ENCODE peak calls at places on chromosomes 6 and 20, in five cellular contexts. One of them, this sample, is unnamed.

GRCh38 chr6:82270791-82271392 is 23.3 kb upstream of the IBTK start:
- DNase-seq in HCT116: peak
- DNase-seq in fibroblast of lung: peak
- DNase-seq in H1: no peak
- DNase-seq in H9: no peak
- DNase-seq in this sample: no peak

GRCh38 chr6:33983109-33983475 is 162.8 kb downstream of the GRM4 start:
- DNase-seq in H1: peak
- DNase-seq in HCT116: peak
- DNase-seq in fibroblast of lung: no peak
- DNase-seq in H9: peak
- DNase-seq in this sample: no peak

GRCh38 chr6:166556871-166557322 is 29.6 kb downstream of the RAMACL start:
- DNase-seq in H9: no peak
- DNase-seq in fibroblast of lung: peak
- DNase-seq in H1: no peak
- DNase-seq in HCT116: peak
- DNase-seq in this sample: peak

GRCh38 chr6:139990287-139990686 is 615.8 kb upstream of the CITED2 start:
- DNase-seq in fibroblast of lung: no peak
- DNase-seq in H9: no peak
- DNase-seq in H1: no peak
- DNase-seq in HCT116: no peak
- DNase-seq in this sample: no peak

GRCh38 chr6:128305228-128305627 is 215.2 kb downstream of the PTPRK start:
- DNase-seq in HCT116: no peak
- DNase-seq in H1: no peak
- DNase-seq in H9: no peak
- DNase-seq in fibroblast of lung: peak
- DNase-seq in this sample: no peak

GRCh38 chr20:53695797-53696527 is 102.3 kb upstream of the ZNF217 start:
- DNase-seq in H1: no peak
- DNase-seq in H9: no peak
- DNase-seq in HCT116: no peak
- DNase-seq in fibroblast of lung: no peak
- DNase-seq in this sample: no peak

GRCh38 chr20:24753136-24753535 is 195.9 kb upstream of the CST7 start:
- DNase-seq in H9: peak
- DNase-seq in H1: no peak
- DNase-seq in fibroblast of lung: no peak
- DNase-seq in HCT116: no peak
- DNase-seq in this sample: no peak

GRCh38 chr6:154510144-154510905 is at the start of gene CNKSR3:
- DNase-seq in H1: peak
- DNase-seq in HCT116: peak
- DNase-seq in H9: peak
- DNase-seq in fibroblast of lung: peak
- DNase-seq in this sample: peak

GRCh38 chr20:61644387-61645076 is 392.5 kb downstream of the CDH4 start:
- DNase-seq in fibroblast of lung: no peak
- DNase-seq in HCT116: no peak
- DNase-seq in H1: no peak
- DNase-seq in H9: no peak
- DNase-seq in this sample: no peak

GRCh38 chr20:17610566-17611289 is 40.9 kb downstream of the DSTN start:
- DNase-seq in fibroblast of lung: no peak
- DNase-seq in H1: no peak
- DNase-seq in H9: peak
- DNase-seq in HCT116: no peak
- DNase-seq in this sample: no peak

GRCh38 chr20:39795401-39796272 is 833.5 kb downstream of the DHX35 start:
- DNase-seq in HCT116: no peak
- DNase-seq in H9: no peak
- DNase-seq in fibroblast of lung: peak
- DNase-seq in H1: no peak
- DNase-seq in this sample: no peak

GRCh38 chr6:125415921-125416320 is 114.2 kb upstream of the HDDC2 start:
- DNase-seq in HCT116: no peak
- DNase-seq in H9: no peak
- DNase-seq in fibroblast of lung: peak
- DNase-seq in H1: no peak
- DNase-seq in this sample: no peak

GRCh38 chr6:43793875-43794242 is 23.8 kb downstream of the VEGFA start:
- DNase-seq in HCT116: no peak
- DNase-seq in fibroblast of lung: no peak
- DNase-seq in H1: no peak
- DNase-seq in H9: no peak
- DNase-seq in this sample: no peak

GRCh38 chr20:34345426-34345757 is 17.7 kb upstream of the ITCH start:
- DNase-seq in H9: no peak
- DNase-seq in fibroblast of lung: no peak
- DNase-seq in HCT116: no peak
- DNase-seq in H1: no peak
- DNase-seq in this sample: no peak

GRCh38 chr6:130033999-130034814 is 15.8 kb downstream of the L3MBTL3 start:
- DNase-seq in H1: no peak
- DNase-seq in HCT116: peak
- DNase-seq in H9: no peak
- DNase-seq in fibroblast of lung: peak
- DNase-seq in this sample: no peak

GRCh38 chr6:147633191-147633590 is 124.7 kb downstream of the SAMD5 start:
- DNase-seq in HCT116: no peak
- DNase-seq in H1: no peak
- DNase-seq in H9: no peak
- DNase-seq in fibroblast of lung: no peak
- DNase-seq in this sample: no peak

GRCh38 chr6:33672808-33673207 is 38.7 kb downstream of the UQCC2 start:
- DNase-seq in H1: no peak
- DNase-seq in fibroblast of lung: peak
- DNase-seq in HCT116: no peak
- DNase-seq in H9: peak
- DNase-seq in this sample: peak

GRCh38 chr6:69069881-69070280 is 434.8 kb downstream of the ADGRB3 start:
- DNase-seq in H1: no peak
- DNase-seq in HCT116: no peak
- DNase-seq in fibroblast of lung: no peak
- DNase-seq in H9: no peak
- DNase-seq in this sample: no peak

GRCh38 chr6:151216812-151217211 is 23.0 kb upstream of the AKAP12 start:
- DNase-seq in H9: no peak
- DNase-seq in fibroblast of lung: no peak
- DNase-seq in HCT116: no peak
- DNase-seq in H1: no peak
- DNase-seq in this sample: no peak

DNA sequence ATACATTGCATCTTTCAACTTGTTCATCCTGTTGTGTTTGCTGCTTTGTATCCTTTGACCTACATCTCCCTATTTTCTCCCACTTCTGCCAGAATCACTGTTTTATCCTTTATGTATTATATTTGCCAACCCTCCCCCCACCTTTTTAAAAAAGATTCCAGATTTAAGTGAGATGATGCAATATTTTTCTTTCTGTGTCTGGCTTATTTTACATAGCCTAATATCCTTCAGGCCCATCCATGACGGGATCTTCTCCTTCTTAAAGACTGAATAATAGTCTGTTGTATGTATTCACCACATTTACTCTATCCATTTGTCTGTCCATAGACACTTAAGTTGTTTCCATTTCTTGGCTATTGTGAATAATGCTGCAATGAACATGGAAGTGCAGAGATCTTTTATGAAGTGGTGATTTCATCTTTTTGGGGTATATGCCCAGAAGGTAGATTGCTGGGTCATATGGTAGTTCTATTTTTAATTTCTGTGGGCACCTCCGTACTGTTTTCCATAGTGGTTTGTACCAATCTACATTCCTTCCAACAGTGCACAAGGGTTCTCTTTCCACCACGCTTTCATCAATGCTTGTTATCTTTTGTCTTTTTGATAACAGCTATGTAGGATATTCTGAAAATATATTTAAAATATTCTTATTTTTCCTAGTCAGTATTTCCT is 181.0 kb downstream of the CDKAL1 start:
- DNase-seq in H9: no peak
- DNase-seq in fibroblast of lung: no peak
- DNase-seq in H1: no peak
- DNase-seq in HCT116: no peak
- DNase-seq in this sample: no peak
- H3K9ac ChIP-seq in H9: no peak
- H3K9ac ChIP-seq in fibroblast of lung: no peak
- H3K9ac ChIP-seq in H1: no peak
- H3K9ac ChIP-seq in HCT116: no peak
- H3K9ac ChIP-seq in this sample: no peak

DNA sequence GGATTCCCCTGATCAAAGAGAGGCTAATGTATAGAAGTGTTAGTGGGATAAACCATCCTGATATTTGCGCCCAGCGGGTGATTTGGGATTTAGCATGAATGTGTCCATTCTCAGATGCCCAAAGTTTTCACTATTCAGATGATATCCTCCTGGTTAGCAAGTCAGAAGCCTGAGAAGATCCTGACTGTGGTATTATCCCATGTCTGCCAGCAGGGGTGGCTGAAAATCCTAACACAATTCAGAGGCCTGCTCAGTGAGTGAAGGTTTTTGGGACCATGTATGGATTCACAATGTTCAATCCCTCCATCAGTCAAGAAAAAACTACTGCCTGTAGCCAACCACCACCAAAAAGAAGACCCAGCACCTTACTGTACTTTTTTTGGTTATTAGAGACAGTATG is 34.1 kb upstream of the SPACA1 start:
- DNase-seq in H1: no peak
- DNase-seq in fibroblast of lung: no peak
- DNase-seq in H9: no peak
- DNase-seq in HCT116: no peak
- DNase-seq in this sample: no peak
- H2AFZ ChIP-seq in H1: no peak
- H2AFZ ChIP-seq in fibroblast of lung: no peak
- H2AFZ ChIP-seq in H9: no peak
- H2AFZ ChIP-seq in HCT116: no peak
- H2AFZ ChIP-seq in this sample: no peak

DNA sequence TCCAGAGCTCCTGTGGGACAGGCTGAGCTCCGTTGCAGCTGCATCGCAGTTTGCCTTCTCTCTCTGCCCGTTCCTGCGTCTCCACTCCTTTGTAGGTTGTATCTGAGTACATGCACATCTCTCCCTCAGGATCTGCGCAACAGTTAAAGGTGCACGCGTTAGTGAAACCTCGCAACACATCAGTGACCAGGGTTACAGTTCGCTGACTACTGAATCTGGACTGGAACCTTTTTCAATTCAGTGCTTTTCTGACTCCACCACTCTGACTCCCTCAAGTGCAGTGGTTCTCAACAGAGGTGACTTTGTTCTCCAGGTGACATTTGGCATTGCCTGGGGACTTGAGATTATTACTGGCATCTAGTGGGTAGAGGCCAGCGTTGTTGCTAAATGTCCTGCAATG is 44.0 kb downstream of the UST start:
- DNase-seq in H1: no peak
- DNase-seq in H9: no peak
- DNase-seq in HCT116: no peak
- DNase-seq in fibroblast of lung: no peak
- DNase-seq in this sample: no peak
- H3K9ac ChIP-seq in H1: no peak
- H3K9ac ChIP-seq in H9: no peak
- H3K9ac ChIP-seq in HCT116: no peak
- H3K9ac ChIP-seq in fibroblast of lung: no peak
- H3K9ac ChIP-seq in this sample: no peak

DNA sequence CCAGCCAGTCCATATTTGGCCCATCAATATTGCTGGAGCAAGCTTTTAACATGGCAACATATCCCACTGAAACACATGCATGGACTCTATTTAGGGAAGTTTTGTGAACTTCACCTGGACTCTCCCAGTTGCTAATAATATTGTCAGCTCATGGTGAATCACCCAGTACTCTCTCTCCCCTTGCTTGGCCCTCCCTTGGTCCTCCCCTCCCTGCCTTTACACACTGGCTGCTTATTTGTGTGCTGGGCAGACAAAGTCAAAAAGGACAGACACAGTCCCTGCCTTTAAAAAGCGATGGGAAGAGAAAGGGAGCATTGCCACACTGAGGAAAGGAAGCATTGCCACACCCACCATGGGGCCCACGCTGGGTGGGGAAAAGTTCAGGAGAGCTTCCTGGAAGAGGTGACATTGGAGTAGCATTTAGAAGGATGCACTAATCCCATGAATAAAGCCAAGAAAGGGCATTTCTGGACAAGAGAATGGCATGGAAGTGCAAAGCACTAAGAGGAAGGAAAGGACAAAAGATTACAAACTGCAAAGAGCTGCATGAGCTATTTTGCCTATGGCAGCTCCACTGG is 143.4 kb upstream of the EXOC2 start:
- DNase-seq in fibroblast of lung: no peak
- DNase-seq in H9: no peak
- DNase-seq in H1: no peak
- DNase-seq in HCT116: no peak
- DNase-seq in this sample: no peak
- H2AFZ ChIP-seq in fibroblast of lung: no peak
- H2AFZ ChIP-seq in H9: no peak
- H2AFZ ChIP-seq in H1: no peak
- H2AFZ ChIP-seq in HCT116: no peak
- H2AFZ ChIP-seq in this sample: no peak

DNA sequence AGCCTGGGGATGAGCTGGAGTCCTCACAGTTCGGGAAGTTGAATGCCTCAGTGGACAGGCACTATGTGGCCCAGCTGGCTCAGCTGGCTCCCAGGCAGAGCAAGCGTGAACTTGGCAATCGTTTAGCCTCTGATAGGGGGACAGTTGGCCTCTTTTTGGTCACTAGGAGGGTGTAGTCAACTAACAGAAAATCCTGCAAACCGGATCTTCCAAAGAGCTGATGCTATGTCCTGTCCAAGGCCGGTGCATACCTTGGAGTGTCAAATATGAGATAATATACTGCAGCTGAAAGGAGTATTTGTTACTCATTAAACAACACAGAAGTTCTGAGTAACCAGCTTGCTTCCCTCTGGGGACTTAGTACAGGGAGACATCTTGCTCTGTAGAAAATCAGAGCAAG is 126.2 kb upstream of the EXOC2 start:
- DNase-seq in H1: no peak
- DNase-seq in HCT116: no peak
- DNase-seq in fibroblast of lung: no peak
- DNase-seq in H9: no peak
- DNase-seq in this sample: no peak
- H3K9ac ChIP-seq in H1: no peak
- H3K9ac ChIP-seq in HCT116: no peak
- H3K9ac ChIP-seq in fibroblast of lung: no peak
- H3K9ac ChIP-seq in H9: no peak
- H3K9ac ChIP-seq in this sample: no peak

GRCh38 chr6:7540595-7540994 is 876 bp upstream of the DSP start:
- DNase-seq in fibroblast of lung: no peak
- DNase-seq in H1: no peak
- DNase-seq in H9: peak
- DNase-seq in HCT116: no peak
- DNase-seq in this sample: no peak

GRCh38 chr6:7542065-7542877 is 800 bp downstream of the DSP start:
- DNase-seq in HCT116: no peak
- DNase-seq in H1: no peak
- DNase-seq in fibroblast of lung: no peak
- DNase-seq in H9: peak
- DNase-seq in this sample: no peak

GRCh38 chr6:7543761-7544424 is 2.4 kb downstream of the DSP start:
- DNase-seq in H1: no peak
- DNase-seq in HCT116: no peak
- DNase-seq in H9: no peak
- DNase-seq in fibroblast of lung: no peak
- DNase-seq in this sample: no peak

GRCh38 chr6:7542878-7543394 is 1.5 kb downstream of the DSP start:
- DNase-seq in fibroblast of lung: no peak
- DNase-seq in H1: peak
- DNase-seq in H9: peak
- DNase-seq in HCT116: peak
- DNase-seq in this sample: no peak

GRCh38 chr6:7541175-7542064 is at the start of gene DSP:
- DNase-seq in H9: peak
- DNase-seq in fibroblast of lung: no peak
- DNase-seq in HCT116: peak
- DNase-seq in H1: peak
- DNase-seq in this sample: no peak
- H2AFZ ChIP-seq in H9: no peak
- H2AFZ ChIP-seq in fibroblast of lung: peak
- H2AFZ ChIP-seq in HCT116: peak
- H2AFZ ChIP-seq in H1: peak
- H2AFZ ChIP-seq in this sample: no peak

This sample was measured in keratinocyte.